ENCODE peak calls at places on chromosomes 6 and 20, in four cellular contexts. W, E, U and N are unnamed samples.

GRCh38 chr6:157323114-157323923 is at the start of gene TMEM242:
- DNase-seq in W (peak), E (peak), U (peak), N (peak)

GRCh38 chr6:36727491-36728021 is 29.9 kb downstream of the RAB44 start:
- DNase-seq in W (no peak), E (no peak), U (peak), N (peak)

GRCh38 chr6:136525586-136526195 is 24.5 kb downstream of the MAP7 start:
- DNase-seq in W (no peak), U (no peak), E (no peak), N (no peak)

GRCh38 chr20:4961746-4962145 is 39.6 kb downstream of the SLC23A2 start:
- DNase-seq in U (peak), E (peak), W (no peak), N (peak)

GRCh38 chr20:48708630-48709029 is 119.2 kb downstream of the PREX1 start:
- DNase-seq in W (no peak), U (no peak), E (no peak), N (no peak)

GRCh38 chr6:139583420-139583819 is 209.0 kb upstream of the CITED2 start:
- DNase-seq in E (no peak), U (peak), W (no peak), N (no peak)

GRCh38 chr20:10634683-10635411 is 39.0 kb downstream of the JAG1 start:
- DNase-seq in E (no peak), U (no peak), W (no peak), N (peak)

GRCh38 chr20:33604084-33604990 is 57.8 kb upstream of the C20orf144 start:
- DNase-seq in W (no peak), U (no peak), E (no peak), N (no peak)

GRCh38 chr6:87939776-87940175 is 107.9 kb upstream of the SPACA1 start:
- DNase-seq in W (no peak), U (no peak), E (no peak), N (no peak)

GRCh38 chr6:101380861-101381630 is 12.5 kb upstream of the GRIK2 start:
- DNase-seq in U (no peak), W (no peak), E (no peak), N (no peak)

GRCh38 chr6:41716516-41717446 is 18.6 kb downstream of the TFEB start:
- DNase-seq in U (no peak), E (no peak), W (no peak), N (no peak)

GRCh38 chr6:24680582-24680981 is 13.7 kb downstream of the ACOT13 start:
- DNase-seq in E (no peak), U (no peak), W (no peak), N (no peak)

GRCh38 chr6:2807342-2808090 is 34.1 kb downstream of the SERPINB1 start:
- DNase-seq in E (no peak), U (no peak), W (no peak), N (peak)

GRCh38 chr20:36355469-36356171 is 49.5 kb downstream of the DLGAP4 start:
- DNase-seq in U (no peak), W (peak), E (no peak), N (no peak)

GRCh38 chr6:3324262-3324942 is 65.7 kb downstream of the PSMG4 start:
- DNase-seq in W (no peak), U (peak), E (no peak), N (peak)